ENCODE peak calls at places on chromosomes 7 and 10, in nine cellular contexts. O, K, C, N, W, A, F, V and H are unnamed samples.

GRCh38 chr7:109864263-109864662 is 1226.7 kb upstream of the LRRN3 start:
- DNase-seq in F (no peak), V (no peak), C (no peak), A (no peak), O (peak; percentile 62), K (no peak), N (no peak), W (no peak), H (no peak)

GRCh38 chr7:40299097-40299496 is 164.3 kb downstream of the SUGCT start:
- DNase-seq in W (no peak), N (no peak), K (no peak), O (no peak), V (peak; percentile 3), F (no peak), C (no peak), A (peak; percentile 98), H (no peak)

GRCh38 chr7:123201901-123202300 is 2.1 kb upstream of the SLC13A1 start:
- DNase-seq in K (no peak), O (no peak), C (no peak), V (no peak), A (no peak), F (no peak), N (no peak), W (no peak), H (no peak)

GRCh38 chr10:75392271-75392670 is 9.3 kb downstream of the ZNF503 start:
- DNase-seq in N (no peak), C (no peak), W (no peak), A (no peak), K (no peak), O (no peak), V (no peak), F (no peak), H (no peak)

GRCh38 chr7:71238541-71238940 is 106.6 kb downstream of the GALNT17 start:
- DNase-seq in N (no peak), A (no peak), W (no peak), C (no peak), K (no peak), F (no peak), O (peak; percentile 56), V (no peak), H (no peak)

GRCh38 chr7:66503551-66504031 is 125.1 kb upstream of the KCTD7 start:
- DNase-seq in C (no peak), V (no peak), W (no peak), O (no peak), A (no peak), F (no peak), K (no peak), N (no peak), H (no peak)

GRCh38 chr10:89118091-89118490 is 89.0 kb downstream of the CH25H start:
- DNase-seq in K (no peak), N (no peak), V (no peak), A (peak; percentile 86), C (no peak), F (no peak), O (no peak), W (no peak), H (no peak)

GRCh38 chr10:101235766-101236165 is 6.5 kb upstream of the LBX1 start:
- DNase-seq in N (no peak), A (no peak), C (no peak), O (peak; percentile 61), W (no peak), K (no peak), V (no peak), F (no peak), H (no peak)

GRCh38 chr10:125708971-125709503 is 10.5 kb upstream of the EDRF1 start:
- DNase-seq in C (no peak), O (no peak), F (no peak), N (no peak), W (no peak), K (no peak), V (no peak), A (no peak), H (no peak)

GRCh38 chr7:82599910-82600309 is 156.3 kb upstream of the CACNA2D1 start:
- DNase-seq in W (no peak), F (no peak), O (no peak), C (no peak), N (no peak), A (no peak), K (no peak), V (no peak), H (no peak)

GRCh38 chr10:117996709-117997108 is 50.0 kb downstream of the RAB11FIP2 start:
- DNase-seq in A (no peak), W (no peak), V (no peak), O (no peak), F (no peak), N (no peak), K (no peak), C (no peak), H (no peak)

GRCh38 chr10:60114765-60115586 is 208.6 kb upstream of the CCDC6 start:
- DNase-seq in F (no peak), K (peak; percentile 15), N (no peak), V (peak; percentile 64), O (peak; percentile 74), C (no peak), A (peak; percentile 61), W (no peak), H (no peak)

DNA sequence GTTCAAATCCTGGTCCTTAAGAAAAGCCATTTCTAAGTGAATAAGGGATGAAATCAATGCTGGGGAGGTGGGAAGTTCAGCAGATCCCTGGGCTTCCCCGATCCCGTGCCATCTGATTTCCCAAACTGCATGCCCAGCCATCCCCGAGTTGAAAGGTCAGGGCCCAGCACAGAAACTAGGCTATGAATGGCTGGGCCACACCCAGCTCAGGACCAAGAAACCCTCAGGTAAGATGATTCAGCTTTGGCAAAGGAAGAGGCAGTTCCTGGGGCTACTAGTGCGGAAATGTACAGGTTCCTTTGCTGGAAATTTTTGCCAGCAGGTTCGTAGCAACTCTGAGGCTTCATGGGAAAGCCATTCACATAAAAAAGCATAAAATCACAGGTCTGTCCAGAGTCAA is 182.7 kb downstream of the FAM107B start:
- DNase-seq in C (no peak), V (no peak), W (no peak), K (no peak), A (no peak), N (no peak), O (no peak), F (no peak), H (no peak)
- H3K4me1 ChIP-seq in C (no peaks in the 10 kb centered on the region), V (peaks cover 20% of the 10 kb centered on the region), W (no peaks in the 10 kb centered on the region), K (peaks cover 6% of the 10 kb centered on the region), A (peaks cover 11% of the 10 kb centered on the region), N (peaks cover 21% of the 10 kb centered on the region), O (peaks cover 3% of the 10 kb centered on the region), F (no peaks in the 10 kb centered on the region), H (peaks cover 52% of the 10 kb centered on the region)

GRCh38 chr10:114412907-114413386 is 8.6 kb upstream of the AFAP1L2 start:
- DNase-seq in F (no peak), C (no peak), V (no peak), N (no peak), W (no peak), O (no peak), K (peak; percentile 37), A (peak; percentile 48), H (no peak)
- H3K27ac ChIP-seq in F (no peak overlapping the region), C (peak overlapping the region; percentile 50), V (no peak overlapping the region), N (no peak overlapping the region), W (peak overlapping the region; percentile 41), O (no peak overlapping the region), K (no peak overlapping the region), A (no peak overlapping the region), H (no peak overlapping the region)

GRCh38 chr10:113022265-113022664 is 72.2 kb downstream of the TCF7L2 start:
- DNase-seq in A (no peak), N (no peak), K (no peak), W (no peak), C (no peak), O (no peak), F (no peak), V (no peak), H (no peak)
- H3K4me1 ChIP-seq in A (peaks cover 15% of the 10 kb centered on the region), N (peaks cover 70% of the 10 kb centered on the region), K (peaks cover 21% of the 10 kb centered on the region), W (peaks cover 54% of the 10 kb centered on the region), C (peaks cover 41% of the 10 kb centered on the region), O (peaks cover 48% of the 10 kb centered on the region), F (peaks cover 3% of the 10 kb centered on the region), V (peaks cover 52% of the 10 kb centered on the region), H (no peaks in the 10 kb centered on the region)

DNA sequence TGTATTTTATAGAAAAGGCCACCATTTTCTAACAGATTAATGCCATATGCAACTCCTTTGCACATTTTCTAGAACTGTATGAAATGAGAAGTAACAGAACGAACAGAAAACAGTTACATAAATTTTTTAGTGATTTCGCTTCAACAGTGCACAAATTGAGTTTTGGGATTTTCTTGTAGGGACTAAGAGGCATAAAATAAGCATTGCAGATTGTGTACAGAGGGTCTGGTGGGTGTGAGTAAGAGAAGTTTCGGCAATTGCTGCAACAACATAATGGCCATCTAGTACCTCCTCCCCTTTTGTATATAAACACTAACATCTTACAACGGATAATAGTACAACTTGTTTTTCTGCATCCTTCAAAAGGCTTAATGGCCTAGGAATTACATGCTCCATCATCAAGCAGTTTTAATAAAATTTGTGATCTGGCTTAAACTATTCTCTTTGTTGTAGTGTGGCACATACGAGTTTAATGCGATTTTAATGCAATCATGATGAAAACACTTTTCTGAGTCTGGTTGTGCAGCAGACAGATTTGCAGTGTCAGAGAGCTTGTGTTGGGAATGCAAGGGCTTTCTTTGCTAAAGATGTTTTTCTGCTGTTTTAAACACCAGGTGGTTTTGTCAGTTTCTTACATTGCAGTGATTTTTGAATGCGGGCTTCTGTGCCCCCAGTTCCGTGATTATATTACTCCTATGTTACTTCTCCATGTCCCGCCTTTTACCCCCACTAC is 2.9 kb downstream of the GLCCI1 start:
- DNase-seq in F (no peak), O (no peak), W (no peak), A (no peak), V (no peak), N (no peak), K (no peak), C (no peak), H (no peak)
- H3K27ac ChIP-seq in F (no peak overlapping the region), O (no peak overlapping the region), W (no peak overlapping the region), A (no peak overlapping the region), V (no peak overlapping the region), N (peak overlapping the region; percentile 82), K (peak overlapping the region; percentile 67), C (no peak overlapping the region), H (no peak overlapping the region)

GRCh38 chr7:101880536-101881443 is 63.4 kb downstream of the CUX1 start:
- DNase-seq in A (peak; percentile 94), K (no peak), N (no peak), F (no peak), O (no peak), W (no peak), V (no peak), C (no peak), H (no peak)

GRCh38 chr7:101877882-101878591 is 60.6 kb downstream of the CUX1 start:
- DNase-seq in F (no peak), K (no peak), W (no peak), V (no peak), A (no peak), O (no peak), N (no peak), C (no peak), H (no peak)

GRCh38 chr7:101878938-101879337 is 61.5 kb downstream of the CUX1 start:
- DNase-seq in O (no peak), N (no peak), V (no peak), K (no peak), A (no peak), W (no peak), C (no peak), F (no peak), H (no peak)

GRCh38 chr7:101882595-101883564 is 65.5 kb downstream of the CUX1 start:
- DNase-seq in F (peak; percentile 59), O (peak; percentile 56), N (peak; percentile 77), A (peak; percentile 100), K (peak; percentile 97), V (peak; percentile 94), W (peak; percentile 95), C (peak; percentile 79), H (no peak)

GRCh38 chr7:101879565-101879964 is 62.1 kb downstream of the CUX1 start:
- DNase-seq in V (no peak), W (no peak), O (no peak), N (no peak), C (no peak), K (no peak), A (no peak), F (no peak), H (no peak)
- H3K4me1 ChIP-seq in V (peaks cover 46% of the 10 kb centered on the region), W (peaks cover 77% of the 10 kb centered on the region), O (peaks cover 29% of the 10 kb centered on the region), N (peaks cover 53% of the 10 kb centered on the region), C (peaks cover 26% of the 10 kb centered on the region), K (peaks cover 8% of the 10 kb centered on the region), A (peaks cover 36% of the 10 kb centered on the region), F (peaks cover 23% of the 10 kb centered on the region), H (peaks cover 15% of the 10 kb centered on the region)